ENCODE peak calls at places on chromosome 13, in seven cellular contexts. L is IMR-90; A is ELR; N is GM12891; Z is T-cell; K is activated naive CD4-positive, alpha-beta T cell; D is mucosa of descending colon. Y is an unnamed sample.

GRCh38 chr13:36345438-36346221 is 564 bp downstream of the SPART start:
- DNase-seq in D (peak), Z (no peak), A (peak), K (peak), L (peak), N (peak), Y (no peak)

GRCh38 chr13:51549050-51549449 is 35.2 kb upstream of the WDFY2 start:
- DNase-seq in A (no peak), Z (no peak), D (no peak), K (no peak), N (no peak), L (no peak), Y (no peak)

GRCh38 chr13:24127116-24127631 is 33.3 kb upstream of the SPATA13 start:
- DNase-seq in K (no peak), D (peak), N (no peak), Z (no peak), A (peak), L (peak), Y (peak)

GRCh38 chr13:95153647-95154405 is 147.4 kb downstream of the ABCC4 start:
- DNase-seq in L (peak), Z (no peak), A (peak), K (no peak), N (no peak), D (no peak), Y (no peak)

GRCh38 chr13:53191091-53191490 is 162.5 kb downstream of the OLFM4 start:
- DNase-seq in A (peak), L (peak), D (no peak), K (no peak), Z (no peak), N (no peak), Y (no peak)

GRCh38 chr13:110307697-110308376 is 753 bp downstream of the COL4A2 start:
- DNase-seq in Z (no peak), N (no peak), A (peak), K (no peak), D (no peak), L (peak), Y (no peak)

GRCh38 chr13:81017525-81018152 is 676.7 kb upstream of the SPRY2 start:
- DNase-seq in A (peak), Z (no peak), L (peak), D (no peak), N (peak), K (no peak), Y (peak)

GRCh38 chr13:114282143-114282685 is 813 bp downstream of the UPF3A start:
- DNase-seq in N (no peak), Z (no peak), D (peak), K (no peak), A (peak), L (peak), Y (no peak)

GRCh38 chr13:34128661-34129060 is 310.7 kb downstream of the RFC3 start:
- DNase-seq in A (peak), N (no peak), D (no peak), K (no peak), Z (no peak), L (no peak), Y (no peak)

Y was measured in GM18507.